ENCODE peak calls at places on chromosomes 6 and 20, in nine cellular contexts. One of them, this sample, is unnamed.

GRCh38 chr20:21780528-21780927 is 75.1 kb downstream of the PAX1 start:
- DNase-seq in stomach: no peak
- DNase-seq in AG09319: no peak
- DNase-seq in ovary: no peak
- DNase-seq in omental fat pad: no peak
- DNase-seq in heart left ventricle: no peak
- DNase-seq in endodermal cell: no peak
- DNase-seq in OCI-LY7: no peak
- DNase-seq in choroid plexus epithelial cell: no peak
- DNase-seq in this sample: no peak

GRCh38 chr20:38692436-38693411 is 31.6 kb upstream of the SLC32A1 start:
- DNase-seq in stomach: peak
- DNase-seq in AG09319: peak
- DNase-seq in ovary: peak
- DNase-seq in omental fat pad: no peak
- DNase-seq in heart left ventricle: peak
- DNase-seq in endodermal cell: peak
- DNase-seq in OCI-LY7: peak
- DNase-seq in choroid plexus epithelial cell: peak
- DNase-seq in this sample: peak

GRCh38 chr6:30897882-30898281 is 10.1 kb upstream of the GTF2H4 start:
- DNase-seq in stomach: no peak
- DNase-seq in AG09319: no peak
- DNase-seq in ovary: no peak
- DNase-seq in omental fat pad: no peak
- DNase-seq in heart left ventricle: no peak
- DNase-seq in endodermal cell: no peak
- DNase-seq in OCI-LY7: no peak
- DNase-seq in choroid plexus epithelial cell: no peak
- DNase-seq in this sample: no peak

GRCh38 chr6:7911345-7911725 is 747 bp upstream of the TXNDC5 start:
- DNase-seq in stomach: no peak
- DNase-seq in AG09319: no peak
- DNase-seq in ovary: no peak
- DNase-seq in omental fat pad: no peak
- DNase-seq in heart left ventricle: no peak
- DNase-seq in endodermal cell: peak
- DNase-seq in OCI-LY7: peak
- DNase-seq in choroid plexus epithelial cell: no peak
- DNase-seq in this sample: no peak

GRCh38 chr6:37137201-37137880 is 32.6 kb upstream of the PIM1 start:
- DNase-seq in stomach: no peak
- DNase-seq in AG09319: peak
- DNase-seq in ovary: no peak
- DNase-seq in omental fat pad: no peak
- DNase-seq in heart left ventricle: no peak
- DNase-seq in endodermal cell: peak
- DNase-seq in OCI-LY7: no peak
- DNase-seq in choroid plexus epithelial cell: peak
- DNase-seq in this sample: peak

GRCh38 chr6:90284745-90285481 is 11.7 kb downstream of the BACH2 start:
- DNase-seq in stomach: no peak
- DNase-seq in AG09319: no peak
- DNase-seq in ovary: no peak
- DNase-seq in omental fat pad: no peak
- DNase-seq in heart left ventricle: no peak
- DNase-seq in endodermal cell: no peak
- DNase-seq in OCI-LY7: no peak
- DNase-seq in choroid plexus epithelial cell: peak
- DNase-seq in this sample: peak

GRCh38 chr20:23294671-23295070 is 55.9 kb upstream of the NXT1 start:
- DNase-seq in stomach: no peak
- DNase-seq in AG09319: no peak
- DNase-seq in ovary: no peak
- DNase-seq in omental fat pad: no peak
- DNase-seq in heart left ventricle: no peak
- DNase-seq in endodermal cell: no peak
- DNase-seq in OCI-LY7: no peak
- DNase-seq in choroid plexus epithelial cell: no peak
- DNase-seq in this sample: no peak

GRCh38 chr6:25485820-25486559 is 166.0 kb upstream of the SCGN start:
- DNase-seq in stomach: peak
- DNase-seq in AG09319: no peak
- DNase-seq in ovary: peak
- DNase-seq in omental fat pad: no peak
- DNase-seq in heart left ventricle: peak
- DNase-seq in endodermal cell: no peak
- DNase-seq in OCI-LY7: no peak
- DNase-seq in choroid plexus epithelial cell: no peak
- DNase-seq in this sample: no peak

GRCh38 chr6:17910178-17910577 is 77.3 kb downstream of the KIF13A start:
- DNase-seq in stomach: no peak
- DNase-seq in AG09319: no peak
- DNase-seq in ovary: no peak
- DNase-seq in omental fat pad: no peak
- DNase-seq in heart left ventricle: no peak
- DNase-seq in endodermal cell: no peak
- DNase-seq in OCI-LY7: no peak
- DNase-seq in choroid plexus epithelial cell: no peak
- DNase-seq in this sample: no peak

GRCh38 chr20:55586626-55587025 is 418.7 kb downstream of the CBLN4 start:
- DNase-seq in stomach: no peak
- DNase-seq in AG09319: no peak
- DNase-seq in ovary: no peak
- DNase-seq in omental fat pad: no peak
- DNase-seq in heart left ventricle: no peak
- DNase-seq in endodermal cell: peak
- DNase-seq in OCI-LY7: no peak
- DNase-seq in choroid plexus epithelial cell: no peak
- DNase-seq in this sample: no peak

GRCh38 chr20:4469910-4470309 is 251.8 kb upstream of the PRND start:
- DNase-seq in stomach: no peak
- DNase-seq in AG09319: no peak
- DNase-seq in ovary: no peak
- DNase-seq in omental fat pad: no peak
- DNase-seq in heart left ventricle: no peak
- DNase-seq in endodermal cell: no peak
- DNase-seq in OCI-LY7: no peak
- DNase-seq in choroid plexus epithelial cell: no peak
- DNase-seq in this sample: no peak

GRCh38 chr20:44536139-44536538 is 14.3 kb upstream of the SERINC3 start:
- DNase-seq in stomach: no peak
- DNase-seq in AG09319: no peak
- DNase-seq in ovary: no peak
- DNase-seq in omental fat pad: no peak
- DNase-seq in heart left ventricle: no peak
- DNase-seq in endodermal cell: no peak
- DNase-seq in OCI-LY7: no peak
- DNase-seq in choroid plexus epithelial cell: no peak
- DNase-seq in this sample: no peak

GRCh38 chr20:44540834-44541233 is 19.0 kb upstream of the SERINC3 start:
- DNase-seq in stomach: no peak
- DNase-seq in AG09319: no peak
- DNase-seq in ovary: no peak
- DNase-seq in omental fat pad: no peak
- DNase-seq in heart left ventricle: no peak
- DNase-seq in endodermal cell: no peak
- DNase-seq in OCI-LY7: no peak
- DNase-seq in choroid plexus epithelial cell: peak
- DNase-seq in this sample: no peak

GRCh38 chr20:44533928-44534327 is 12.1 kb upstream of the SERINC3 start:
- DNase-seq in stomach: no peak
- DNase-seq in AG09319: no peak
- DNase-seq in ovary: no peak
- DNase-seq in omental fat pad: no peak
- DNase-seq in heart left ventricle: no peak
- DNase-seq in endodermal cell: no peak
- DNase-seq in OCI-LY7: no peak
- DNase-seq in choroid plexus epithelial cell: no peak
- DNase-seq in this sample: no peak

GRCh38 chr20:44541957-44542356 is 20.1 kb upstream of the SERINC3 start:
- DNase-seq in stomach: no peak
- DNase-seq in AG09319: no peak
- DNase-seq in ovary: no peak
- DNase-seq in omental fat pad: no peak
- DNase-seq in heart left ventricle: no peak
- DNase-seq in endodermal cell: no peak
- DNase-seq in OCI-LY7: no peak
- DNase-seq in choroid plexus epithelial cell: no peak
- DNase-seq in this sample: no peak

DNA sequence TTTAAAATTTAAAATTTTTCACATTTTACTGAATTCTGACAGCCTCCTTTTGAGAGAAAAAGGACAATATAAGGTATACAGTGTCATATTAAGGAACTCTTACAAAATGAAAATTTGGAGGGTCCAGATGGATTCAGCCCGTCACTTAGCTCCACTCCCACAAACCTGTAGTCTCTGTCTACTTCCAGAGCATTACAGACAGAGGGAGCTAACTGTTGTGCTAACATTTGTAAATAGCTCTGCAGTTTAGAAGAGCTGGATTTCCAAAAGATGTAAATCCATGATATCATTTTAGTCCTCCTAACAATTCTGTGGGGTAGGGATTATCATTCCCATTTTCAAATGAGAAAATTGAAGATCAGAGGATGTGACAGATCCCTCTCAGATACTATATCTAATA is 16.1 kb upstream of the SERINC3 start:
- DNase-seq in stomach: no peak
- DNase-seq in AG09319: no peak
- DNase-seq in ovary: no peak
- DNase-seq in omental fat pad: no peak
- DNase-seq in heart left ventricle: no peak
- DNase-seq in endodermal cell: peak
- DNase-seq in OCI-LY7: no peak
- DNase-seq in choroid plexus epithelial cell: peak
- DNase-seq in this sample: no peak
- TF ChIP-seq CTCF in stomach: no peak
- TF ChIP-seq CTCF in AG09319: peak
- TF ChIP-seq CTCF in ovary: no peak
- TF ChIP-seq CTCF in omental fat pad: no peak
- TF ChIP-seq CTCF in heart left ventricle: peak
- TF ChIP-seq CTCF in endodermal cell: peak
- TF ChIP-seq CTCF in OCI-LY7: no peak
- TF ChIP-seq CTCF in choroid plexus epithelial cell: peak
- TF ChIP-seq CTCF in this sample: no peak

GRCh38 chr6:168197636-168198301 is 118.8 kb upstream of the FRMD1 start:
- DNase-seq in stomach: no peak
- DNase-seq in AG09319: no peak
- DNase-seq in ovary: no peak
- DNase-seq in omental fat pad: no peak
- DNase-seq in heart left ventricle: no peak
- DNase-seq in endodermal cell: peak
- DNase-seq in OCI-LY7: no peak
- DNase-seq in choroid plexus epithelial cell: no peak
- DNase-seq in this sample: no peak
- TF ChIP-seq CTCF in stomach: no peak
- TF ChIP-seq CTCF in AG09319: no peak
- TF ChIP-seq CTCF in ovary: no peak
- TF ChIP-seq CTCF in omental fat pad: no peak
- TF ChIP-seq CTCF in heart left ventricle: no peak
- TF ChIP-seq CTCF in endodermal cell: no peak
- TF ChIP-seq CTCF in OCI-LY7: no peak
- TF ChIP-seq CTCF in choroid plexus epithelial cell: no peak
- TF ChIP-seq CTCF in this sample: no peak

DNA sequence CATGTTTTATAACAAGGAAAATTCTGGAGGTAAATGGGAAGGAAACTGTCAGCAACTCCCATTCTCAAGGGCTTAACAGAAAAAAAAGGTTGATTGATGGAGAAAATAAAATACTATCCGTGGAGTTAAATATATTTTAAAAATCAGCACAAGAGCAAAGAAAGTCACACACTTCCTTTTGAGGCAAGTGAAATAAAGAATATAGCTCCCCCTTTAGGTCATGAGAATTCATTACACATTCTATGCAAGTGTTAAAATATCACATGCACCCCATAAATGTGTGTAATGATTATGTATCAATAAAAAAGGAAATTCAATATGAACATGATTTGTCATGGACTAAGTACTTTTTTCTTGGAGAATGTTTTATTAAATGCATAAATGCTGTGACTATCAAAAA is 349.2 kb downstream of the TPBG start:
- DNase-seq in stomach: no peak
- DNase-seq in AG09319: no peak
- DNase-seq in ovary: no peak
- DNase-seq in omental fat pad: no peak
- DNase-seq in heart left ventricle: no peak
- DNase-seq in endodermal cell: no peak
- DNase-seq in OCI-LY7: peak
- DNase-seq in choroid plexus epithelial cell: peak
- DNase-seq in this sample: peak
- TF ChIP-seq CTCF in stomach: peak
- TF ChIP-seq CTCF in AG09319: no peak
- TF ChIP-seq CTCF in ovary: no peak
- TF ChIP-seq CTCF in omental fat pad: no peak
- TF ChIP-seq CTCF in heart left ventricle: no peak
- TF ChIP-seq CTCF in endodermal cell: peak
- TF ChIP-seq CTCF in OCI-LY7: peak
- TF ChIP-seq CTCF in choroid plexus epithelial cell: no peak
- TF ChIP-seq CTCF in this sample: peak

DNA sequence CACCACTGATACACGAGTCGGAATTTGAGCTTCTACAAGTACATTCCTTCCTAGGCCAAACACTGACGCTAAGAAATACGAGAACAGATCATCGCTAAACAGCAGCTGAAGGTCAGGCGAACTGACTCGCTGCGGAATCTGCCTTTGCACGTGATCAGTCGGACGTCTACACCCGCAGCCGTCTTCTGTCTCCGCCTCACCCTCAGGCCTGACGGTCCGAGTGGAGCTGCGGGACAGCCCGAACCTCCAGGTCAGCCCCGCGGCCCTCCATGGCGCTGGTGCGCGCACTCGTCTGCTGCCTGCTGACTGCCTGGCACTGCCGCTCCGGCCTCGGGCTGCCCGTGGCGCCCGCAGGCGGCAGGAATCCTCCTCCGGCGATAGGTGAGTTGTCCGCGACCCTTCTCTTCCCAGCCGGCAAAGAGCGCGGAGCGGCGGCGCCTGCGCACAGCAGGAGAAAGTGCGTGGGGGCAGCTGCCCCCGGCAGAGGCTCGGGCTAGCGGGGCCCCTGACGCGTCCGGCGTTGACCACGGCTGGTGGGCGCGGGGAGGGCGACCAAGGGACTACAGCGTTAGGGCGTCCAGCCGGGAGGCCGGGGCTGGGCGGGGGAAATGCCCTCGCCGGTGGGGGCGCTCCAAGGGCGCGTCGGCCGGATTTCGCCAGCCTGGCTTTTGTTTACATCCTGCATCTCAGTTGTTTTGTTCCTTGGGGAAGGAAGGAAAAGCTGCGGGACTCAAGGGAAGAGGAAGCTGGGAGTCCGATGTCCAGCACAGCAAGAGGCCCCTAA is at the start of gene SMPDL3A:
- DNase-seq in stomach: peak
- DNase-seq in AG09319: peak
- DNase-seq in ovary: peak
- DNase-seq in omental fat pad: peak
- DNase-seq in heart left ventricle: peak
- DNase-seq in endodermal cell: peak
- DNase-seq in OCI-LY7: no peak
- DNase-seq in choroid plexus epithelial cell: peak
- DNase-seq in this sample: peak
- TF ChIP-seq CTCF in stomach: no peak
- TF ChIP-seq CTCF in AG09319: peak
- TF ChIP-seq CTCF in ovary: peak
- TF ChIP-seq CTCF in omental fat pad: no peak
- TF ChIP-seq CTCF in heart left ventricle: peak
- TF ChIP-seq CTCF in endodermal cell: peak
- TF ChIP-seq CTCF in OCI-LY7: no peak
- TF ChIP-seq CTCF in choroid plexus epithelial cell: peak
- TF ChIP-seq CTCF in this sample: peak

GRCh38 chr6:163634514-163635171 is 220.1 kb downstream of the QKI start:
- DNase-seq in stomach: no peak
- DNase-seq in AG09319: no peak
- DNase-seq in ovary: no peak
- DNase-seq in omental fat pad: no peak
- DNase-seq in heart left ventricle: no peak
- DNase-seq in endodermal cell: peak
- DNase-seq in OCI-LY7: no peak
- DNase-seq in choroid plexus epithelial cell: no peak
- DNase-seq in this sample: no peak
- TF ChIP-seq CTCF in stomach: no peak
- TF ChIP-seq CTCF in AG09319: no peak
- TF ChIP-seq CTCF in ovary: no peak
- TF ChIP-seq CTCF in omental fat pad: no peak
- TF ChIP-seq CTCF in heart left ventricle: no peak
- TF ChIP-seq CTCF in endodermal cell: peak
- TF ChIP-seq CTCF in OCI-LY7: no peak
- TF ChIP-seq CTCF in choroid plexus epithelial cell: no peak
- TF ChIP-seq CTCF in this sample: no peak

This sample was measured in GM10248.